ENCODE peak calls at places on chromosome X, in nine cellular contexts. One of them, this sample, is unnamed.

GRCh38 chrX:11287505-11287904 is 5.7 kb upstream of the AMELX start:
- DNase-seq in HCT116: no peak
- DNase-seq in neural progenitor cell: no peak
- DNase-seq in choroid plexus epithelial cell: peak
- DNase-seq in tibial artery: no peak
- DNase-seq in suprapubic skin: no peak
- DNase-seq in BE2C: no peak
- DNase-seq in AG10803: peak
- DNase-seq in WERI-Rb-1: no peak
- DNase-seq in this sample: peak

GRCh38 chrX:17414839-17415238 is 39.8 kb downstream of the NHS start:
- DNase-seq in HCT116: no peak
- DNase-seq in neural progenitor cell: peak
- DNase-seq in choroid plexus epithelial cell: no peak
- DNase-seq in tibial artery: peak
- DNase-seq in suprapubic skin: no peak
- DNase-seq in BE2C: peak
- DNase-seq in AG10803: no peak
- DNase-seq in WERI-Rb-1: no peak
- DNase-seq in this sample: no peak

GRCh38 chrX:10278716-10279115 is 121.9 kb downstream of the CLCN4 start:
- DNase-seq in HCT116: no peak
- DNase-seq in neural progenitor cell: no peak
- DNase-seq in choroid plexus epithelial cell: no peak
- DNase-seq in tibial artery: no peak
- DNase-seq in suprapubic skin: no peak
- DNase-seq in BE2C: no peak
- DNase-seq in AG10803: no peak
- DNase-seq in WERI-Rb-1: no peak
- DNase-seq in this sample: no peak

GRCh38 chrX:138777230-138777629 is 65.7 kb upstream of the FGF13 start:
- DNase-seq in HCT116: no peak
- DNase-seq in neural progenitor cell: peak
- DNase-seq in choroid plexus epithelial cell: no peak
- DNase-seq in tibial artery: no peak
- DNase-seq in suprapubic skin: no peak
- DNase-seq in BE2C: no peak
- DNase-seq in AG10803: no peak
- DNase-seq in WERI-Rb-1: no peak
- DNase-seq in this sample: no peak

GRCh38 chrX:44317196-44317595 is 26.3 kb downstream of the EFHC2 start:
- DNase-seq in HCT116: no peak
- DNase-seq in neural progenitor cell: no peak
- DNase-seq in choroid plexus epithelial cell: no peak
- DNase-seq in tibial artery: no peak
- DNase-seq in suprapubic skin: no peak
- DNase-seq in BE2C: no peak
- DNase-seq in AG10803: no peak
- DNase-seq in WERI-Rb-1: no peak
- DNase-seq in this sample: no peak

GRCh38 chrX:130385520-130385919 is at the start of gene GPR119:
- DNase-seq in HCT116: no peak
- DNase-seq in neural progenitor cell: no peak
- DNase-seq in choroid plexus epithelial cell: no peak
- DNase-seq in tibial artery: no peak
- DNase-seq in suprapubic skin: no peak
- DNase-seq in BE2C: no peak
- DNase-seq in AG10803: no peak
- DNase-seq in WERI-Rb-1: no peak
- DNase-seq in this sample: no peak

GRCh38 chrX:13340182-13340791 is 20.4 kb upstream of the ATXN3L start:
- DNase-seq in HCT116: no peak
- DNase-seq in neural progenitor cell: peak
- DNase-seq in choroid plexus epithelial cell: no peak
- DNase-seq in tibial artery: no peak
- DNase-seq in suprapubic skin: no peak
- DNase-seq in BE2C: no peak
- DNase-seq in AG10803: peak
- DNase-seq in WERI-Rb-1: no peak
- DNase-seq in this sample: no peak

GRCh38 chrX:97200454-97200853 is 316.7 kb downstream of the RPA4 start:
- DNase-seq in HCT116: no peak
- DNase-seq in neural progenitor cell: peak
- DNase-seq in choroid plexus epithelial cell: no peak
- DNase-seq in tibial artery: no peak
- DNase-seq in suprapubic skin: no peak
- DNase-seq in BE2C: no peak
- DNase-seq in AG10803: no peak
- DNase-seq in WERI-Rb-1: peak
- DNase-seq in this sample: no peak

GRCh38 chrX:105999294-105999693 is 39.2 kb downstream of the SERPINA7 start:
- DNase-seq in HCT116: no peak
- DNase-seq in neural progenitor cell: no peak
- DNase-seq in choroid plexus epithelial cell: peak
- DNase-seq in tibial artery: no peak
- DNase-seq in suprapubic skin: no peak
- DNase-seq in BE2C: no peak
- DNase-seq in AG10803: no peak
- DNase-seq in WERI-Rb-1: no peak
- DNase-seq in this sample: no peak

GRCh38 chrX:40003071-40003981 is 94.4 kb downstream of the BCOR start:
- DNase-seq in HCT116: no peak
- DNase-seq in neural progenitor cell: peak
- DNase-seq in choroid plexus epithelial cell: no peak
- DNase-seq in tibial artery: no peak
- DNase-seq in suprapubic skin: no peak
- DNase-seq in BE2C: no peak
- DNase-seq in AG10803: no peak
- DNase-seq in WERI-Rb-1: no peak
- DNase-seq in this sample: no peak

DNA sequence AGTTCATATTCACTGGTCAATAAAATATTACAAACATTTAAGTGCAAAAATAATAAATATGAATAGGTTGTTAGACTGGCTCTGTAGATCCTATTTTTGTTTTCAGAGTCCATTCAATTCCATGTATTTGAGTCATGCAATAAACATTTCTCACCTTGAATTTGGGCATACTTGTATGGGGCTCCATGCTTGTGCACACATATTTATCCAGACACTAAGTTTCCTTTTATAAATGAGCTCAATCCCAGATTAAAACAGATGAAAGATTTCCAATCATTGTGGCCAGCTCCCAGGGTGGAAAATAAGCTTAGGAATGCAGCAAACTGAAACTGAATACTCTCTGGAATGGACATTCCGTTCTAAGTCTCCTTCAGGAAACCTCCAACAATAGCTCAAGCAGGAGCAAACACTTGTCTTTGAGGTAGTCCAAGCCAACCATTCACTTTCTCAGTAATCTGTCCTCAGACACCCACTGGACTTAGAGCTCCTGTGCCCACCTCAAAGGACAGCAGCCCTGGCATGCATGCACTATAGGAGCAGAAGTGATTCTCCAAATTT is 16.4 kb downstream of the DMD start:
- DNase-seq in HCT116: no peak
- DNase-seq in neural progenitor cell: peak
- DNase-seq in choroid plexus epithelial cell: peak
- DNase-seq in tibial artery: no peak
- DNase-seq in suprapubic skin: no peak
- DNase-seq in BE2C: no peak
- DNase-seq in AG10803: no peak
- DNase-seq in WERI-Rb-1: no peak
- DNase-seq in this sample: no peak
- H3K4me3 ChIP-seq in HCT116: no peak
- H3K4me3 ChIP-seq in neural progenitor cell: no peak
- H3K4me3 ChIP-seq in choroid plexus epithelial cell: peak
- H3K4me3 ChIP-seq in tibial artery: peak
- H3K4me3 ChIP-seq in suprapubic skin: no peak
- H3K4me3 ChIP-seq in BE2C: no peak
- H3K4me3 ChIP-seq in AG10803: no peak
- H3K4me3 ChIP-seq in WERI-Rb-1: no peak
- H3K4me3 ChIP-seq in this sample: no peak

GRCh38 chrX:37652053-37652452 is 33.5 kb upstream of the XK start:
- DNase-seq in HCT116: no peak
- DNase-seq in neural progenitor cell: no peak
- DNase-seq in choroid plexus epithelial cell: no peak
- DNase-seq in tibial artery: no peak
- DNase-seq in suprapubic skin: no peak
- DNase-seq in BE2C: no peak
- DNase-seq in AG10803: no peak
- DNase-seq in WERI-Rb-1: no peak
- DNase-seq in this sample: no peak

GRCh38 chrX:37644381-37645305 is 40.9 kb upstream of the XK start:
- DNase-seq in HCT116: no peak
- DNase-seq in neural progenitor cell: no peak
- DNase-seq in choroid plexus epithelial cell: no peak
- DNase-seq in tibial artery: no peak
- DNase-seq in suprapubic skin: no peak
- DNase-seq in BE2C: no peak
- DNase-seq in AG10803: no peak
- DNase-seq in WERI-Rb-1: no peak
- DNase-seq in this sample: no peak

DNA sequence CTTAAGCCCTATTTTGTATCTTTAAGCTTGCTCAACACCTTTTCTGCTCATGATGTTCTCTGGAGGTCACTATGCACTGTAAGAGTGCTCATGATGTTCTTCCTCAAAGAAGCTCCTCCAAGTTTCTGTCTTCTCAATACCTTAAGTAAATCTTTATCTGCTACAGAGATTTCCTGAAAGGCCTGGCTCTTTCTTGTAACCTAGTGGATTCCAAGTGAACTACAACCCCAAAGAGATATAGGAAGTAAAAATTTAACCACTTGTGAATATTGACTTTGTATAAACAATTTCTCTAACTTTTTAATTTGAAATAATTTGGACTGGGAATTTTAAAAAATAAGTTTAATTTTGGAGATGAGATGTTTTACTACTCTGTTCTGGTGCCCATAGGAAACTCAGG is 39.3 kb upstream of the XK start:
- DNase-seq in HCT116: no peak
- DNase-seq in neural progenitor cell: no peak
- DNase-seq in choroid plexus epithelial cell: peak
- DNase-seq in tibial artery: no peak
- DNase-seq in suprapubic skin: no peak
- DNase-seq in BE2C: no peak
- DNase-seq in AG10803: no peak
- DNase-seq in WERI-Rb-1: no peak
- DNase-seq in this sample: no peak
- TF ChIP-seq CTCF in HCT116: peak
- TF ChIP-seq CTCF in neural progenitor cell: peak
- TF ChIP-seq CTCF in choroid plexus epithelial cell: no peak
- TF ChIP-seq CTCF in tibial artery: no peak
- TF ChIP-seq CTCF in suprapubic skin: no peak
- TF ChIP-seq CTCF in BE2C: no peak
- TF ChIP-seq CTCF in AG10803: no peak
- TF ChIP-seq CTCF in WERI-Rb-1: no peak
- TF ChIP-seq CTCF in this sample: no peak

GRCh38 chrX:153642655-153643430 is 4.2 kb upstream of the DUSP9 start:
- DNase-seq in HCT116: no peak
- DNase-seq in neural progenitor cell: no peak
- DNase-seq in choroid plexus epithelial cell: no peak
- DNase-seq in tibial artery: no peak
- DNase-seq in suprapubic skin: no peak
- DNase-seq in BE2C: no peak
- DNase-seq in AG10803: no peak
- DNase-seq in WERI-Rb-1: peak
- DNase-seq in this sample: no peak

GRCh38 chrX:153643431-153644351 is 3.3 kb upstream of the DUSP9 start:
- DNase-seq in HCT116: no peak
- DNase-seq in neural progenitor cell: peak
- DNase-seq in choroid plexus epithelial cell: no peak
- DNase-seq in tibial artery: no peak
- DNase-seq in suprapubic skin: no peak
- DNase-seq in BE2C: peak
- DNase-seq in AG10803: no peak
- DNase-seq in WERI-Rb-1: peak
- DNase-seq in this sample: peak

GRCh38 chrX:153645921-153646481 is 1.0 kb upstream of the DUSP9 start:
- DNase-seq in HCT116: no peak
- DNase-seq in neural progenitor cell: no peak
- DNase-seq in choroid plexus epithelial cell: no peak
- DNase-seq in tibial artery: no peak
- DNase-seq in suprapubic skin: peak
- DNase-seq in BE2C: no peak
- DNase-seq in AG10803: no peak
- DNase-seq in WERI-Rb-1: no peak
- DNase-seq in this sample: no peak

GRCh38 chrX:153645151-153645550 is 1.9 kb upstream of the DUSP9 start:
- DNase-seq in HCT116: no peak
- DNase-seq in neural progenitor cell: no peak
- DNase-seq in choroid plexus epithelial cell: no peak
- DNase-seq in tibial artery: no peak
- DNase-seq in suprapubic skin: no peak
- DNase-seq in BE2C: no peak
- DNase-seq in AG10803: no peak
- DNase-seq in WERI-Rb-1: peak
- DNase-seq in this sample: no peak

DNA sequence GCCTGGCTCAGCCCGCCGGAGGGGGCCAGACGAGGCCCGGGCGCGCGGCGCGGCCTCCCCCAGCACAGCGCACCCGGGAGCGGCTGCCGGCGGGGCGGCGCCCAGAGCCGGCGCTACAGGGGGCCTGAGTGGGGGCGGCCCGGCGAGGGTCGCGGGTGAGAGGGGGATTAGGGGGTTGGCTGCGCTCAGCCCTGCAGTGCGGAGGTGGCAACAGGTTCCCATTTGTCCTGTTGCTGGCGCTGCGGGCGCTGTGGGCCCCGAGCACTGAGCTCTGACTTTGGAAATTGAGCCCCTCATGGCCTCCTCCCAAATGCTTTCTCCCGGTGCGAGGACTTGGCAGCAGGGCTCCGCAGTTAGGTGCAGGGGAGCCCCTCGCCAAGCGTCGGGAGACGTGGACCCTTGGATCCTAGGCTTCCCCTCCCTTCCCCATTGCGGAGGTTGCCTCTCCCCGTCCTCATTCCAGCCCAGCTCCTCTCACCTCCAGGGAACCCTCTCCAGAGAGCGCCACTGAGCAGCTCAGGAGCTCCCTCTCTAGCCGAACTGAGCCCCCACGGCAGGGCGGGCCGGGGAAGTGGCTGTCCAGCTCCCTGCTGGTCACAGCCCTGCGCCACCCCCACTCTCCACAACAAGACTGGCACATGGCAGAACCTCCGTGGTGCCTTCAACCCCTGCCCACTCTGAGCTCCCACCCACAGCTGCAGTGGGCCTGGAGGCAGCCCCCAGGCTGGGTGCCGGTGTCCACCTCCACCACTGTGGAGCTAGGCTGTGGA is 2.5 kb upstream of the DUSP9 start:
- DNase-seq in HCT116: no peak
- DNase-seq in neural progenitor cell: peak
- DNase-seq in choroid plexus epithelial cell: no peak
- DNase-seq in tibial artery: no peak
- DNase-seq in suprapubic skin: no peak
- DNase-seq in BE2C: peak
- DNase-seq in AG10803: no peak
- DNase-seq in WERI-Rb-1: peak
- DNase-seq in this sample: peak
- H3K4me3 ChIP-seq in HCT116: no peak
- H3K4me3 ChIP-seq in neural progenitor cell: peak
- H3K4me3 ChIP-seq in choroid plexus epithelial cell: no peak
- H3K4me3 ChIP-seq in tibial artery: no peak
- H3K4me3 ChIP-seq in suprapubic skin: peak
- H3K4me3 ChIP-seq in BE2C: peak
- H3K4me3 ChIP-seq in AG10803: no peak
- H3K4me3 ChIP-seq in WERI-Rb-1: peak
- H3K4me3 ChIP-seq in this sample: no peak

GRCh38 chrX:134985479-134985878 is 5.3 kb upstream of the SMIM10 start:
- DNase-seq in HCT116: no peak
- DNase-seq in neural progenitor cell: no peak
- DNase-seq in choroid plexus epithelial cell: no peak
- DNase-seq in tibial artery: no peak
- DNase-seq in suprapubic skin: no peak
- DNase-seq in BE2C: no peak
- DNase-seq in AG10803: no peak
- DNase-seq in WERI-Rb-1: no peak
- DNase-seq in this sample: no peak
- TF ChIP-seq CTCF in HCT116: no peak
- TF ChIP-seq CTCF in neural progenitor cell: no peak
- TF ChIP-seq CTCF in choroid plexus epithelial cell: no peak
- TF ChIP-seq CTCF in tibial artery: no peak
- TF ChIP-seq CTCF in suprapubic skin: no peak
- TF ChIP-seq CTCF in BE2C: no peak
- TF ChIP-seq CTCF in AG10803: no peak
- TF ChIP-seq CTCF in WERI-Rb-1: no peak
- TF ChIP-seq CTCF in this sample: no peak

This sample was measured in foreskin fibroblast.